ENCODE peak calls at places on chromosomes 13 and 19, in six cellular contexts. J, M, S, Z, L and P are unnamed samples.

GRCh38 chr13:50025446-50025845 is 10.2 kb downstream of the KCNRG start:
- DNase-seq in J (no peak), M (no peak), S (peak; percentile 32), Z (no peak), L (no peak), P (no peak)

GRCh38 chr13:80341098-80341701 is at the start of gene SPRY2:
- DNase-seq in J (peak; percentile 2), M (peak; percentile 100), S (peak; percentile 98), Z (peak; percentile 97), L (peak; percentile 93), P (peak; percentile 64)

GRCh38 chr13:31588331-31588730 is 151.0 kb upstream of the RXFP2 start:
- DNase-seq in J (no peak), M (no peak), S (no peak), Z (peak; percentile 78), L (no peak), P (no peak)

GRCh38 chr19:49092686-49093085 is 7.4 kb downstream of the SNRNP70 start:
- DNase-seq in J (no peak), M (no peak), S (no peak), Z (no peak), L (no peak), P (no peak)

GRCh38 chr19:38004505-38005223 is 97.7 kb downstream of the SIPA1L3 start:
- DNase-seq in J (no peak), M (peak; percentile 98), S (peak; percentile 97), Z (peak; percentile 89), L (peak; percentile 97), P (peak; percentile 22)

GRCh38 chr13:92941167-92941566 is 285.4 kb upstream of the GPC6 start:
- DNase-seq in J (no peak), M (no peak), S (peak; percentile 33), Z (no peak), L (no peak), P (no peak)

GRCh38 chr13:113124211-113125025 is 1.8 kb downstream of the F10 start:
- DNase-seq in J (no peak), M (no peak), S (no peak), Z (no peak), L (no peak), P (no peak)

GRCh38 chr13:71492346-71492871 is 374.6 kb downstream of the DACH1 start:
- DNase-seq in J (no peak), M (no peak), S (no peak), Z (no peak), L (no peak), P (no peak)

GRCh38 chr19:15231256-15231655 is 992 bp downstream of the EPHX3 start:
- DNase-seq in J (no peak), M (no peak), S (no peak), Z (no peak), L (no peak), P (no peak)